ENCODE peak calls at places on chromosomes 7 and 10, in seven cellular contexts. X is NCI-H510A treated with DMSO at 0.1 percent for 48 hours; T is HEK293T; A is stimulated activated CD4-positive, alpha-beta T cell treated with anti-CD3 and anti-CD28 coated beads, Interleukin-1b, Interleukin-23, amount 100 ng/mL, for 48 hours; K is HT1080; P is AML-193; B is T-helper 2 cell. L is an unnamed sample.

GRCh38 chr10:81215498-81215897 is 659.5 kb upstream of the NRG3 start:
- DNase-seq in K (peak; percentile 3), P (no peak), A (no peak), X (no peak), B (no peak), T (no peak), L (no peak)

GRCh38 chr7:1910081-1910685 is 240.1 kb downstream of the ELFN1 start:
- DNase-seq in P (no peak), K (no peak), A (no peak), T (no peak), X (no peak), B (no peak), L (no peak)

GRCh38 chr10:52486840-52487611 is 172.9 kb downstream of the DKK1 start:
- DNase-seq in X (no peak), K (peak; percentile 92), T (no peak), A (no peak), B (no peak), P (no peak), L (no peak)

GRCh38 chr10:69439350-69439739 is 11.9 kb upstream of the TSPAN15 start:
- DNase-seq in X (no peak), T (no peak), B (no peak), K (peak; percentile 37), A (no peak), P (no peak), L (no peak)

GRCh38 chr10:127942811-127943210 is 35.9 kb downstream of the PTPRE start:
- DNase-seq in A (no peak), B (no peak), K (no peak), T (no peak), P (no peak), X (no peak), L (no peak)

GRCh38 chr7:64562246-64562620 is 638 bp downstream of the ZNF680 start:
- DNase-seq in A (no peak), T (no peak), X (no peak), P (peak; percentile 33), K (no peak), B (no peak), L (peak; percentile 36)

GRCh38 chr7:74502216-74502891 is 48.6 kb downstream of the GTF2IRD1 start:
- DNase-seq in T (no peak), K (no peak), P (no peak), X (peak; percentile 82), A (no peak), B (no peak), L (no peak)

GRCh38 chr10:23198940-23199767 is 7.0 kb downstream of the PTF1A start:
- DNase-seq in K (no peak), B (no peak), A (no peak), P (no peak), T (peak; percentile 74), X (no peak), L (no peak)

GRCh38 chr7:41134242-41134872 is 568.5 kb downstream of the INHBA start:
- DNase-seq in A (no peak), K (peak; percentile 73), X (no peak), B (no peak), P (no peak), T (no peak), L (no peak)

GRCh38 chr7:16921151-16921550 is 39.4 kb upstream of the AGR3 start:
- DNase-seq in X (no peak), T (no peak), B (no peak), A (no peak), P (no peak), K (no peak), L (no peak)

GRCh38 chr7:32053204-32053603 is 17.0 kb downstream of the PDE1C start:
- DNase-seq in B (no peak), T (no peak), P (no peak), K (no peak), X (no peak), A (no peak), L (no peak)

GRCh38 chr7:67450171-67450570 is 453.5 kb downstream of the TYW1 start:
- DNase-seq in P (no peak), K (no peak), A (no peak), T (no peak), B (no peak), X (no peak), L (no peak)

GRCh38 chr10:67837519-67838314 is at the start of gene DNAJC12:
- DNase-seq in P (peak; percentile 90), A (no peak), K (peak; percentile 52), B (no peak), T (peak; percentile 69), X (peak; percentile 91), L (peak; percentile 50)

GRCh38 chr7:4110438-4110837 is 571.7 kb upstream of the FOXK1 start:
- DNase-seq in B (no peak), X (no peak), P (no peak), K (no peak), A (no peak), T (no peak), L (no peak)

GRCh38 chr7:50409856-50410468 is 40.2 kb downstream of the FIGNL1 start:
- DNase-seq in A (no peak), T (no peak), B (no peak), X (no peak), P (no peak), K (no peak), L (no peak)

GRCh38 chr10:103881420-103882284 is 26.3 kb upstream of the SH3PXD2A start:
- DNase-seq in X (peak; percentile 33), B (no peak), P (no peak), K (no peak), A (no peak), T (no peak), L (peak; percentile 37)

L was measured in DMS79 treated with DMSO at 0.1 percent for 48 hours.